ENCODE peak calls at places on chromosomes 1 and 21, in four cellular contexts. One of them, this sample, is unnamed.

GRCh38 chr1:89102055-89102454 is 23.9 kb downstream of the GBP2 start:
- DNase-seq in HepG2: no peak
- DNase-seq in H1: no peak
- DNase-seq in A549: no peak
- DNase-seq in this sample: no peak

GRCh38 chr21:29098156-29098555 is 24.7 kb upstream of the CCT8 start:
- DNase-seq in H1: no peak
- DNase-seq in HepG2: no peak
- DNase-seq in A549: no peak
- DNase-seq in this sample: no peak

GRCh38 chr1:113515498-113515897 is 125.2 kb downstream of the MAGI3 start:
- DNase-seq in HepG2: no peak
- DNase-seq in A549: no peak
- DNase-seq in H1: no peak
- DNase-seq in this sample: no peak

GRCh38 chr1:62774971-62775578 is 8.9 kb upstream of the ATG4C start:
- DNase-seq in A549: no peak
- DNase-seq in H1: no peak
- DNase-seq in HepG2: no peak
- DNase-seq in this sample: no peak

GRCh38 chr1:91553196-91553595 is 52.5 kb downstream of the CDC7 start:
- DNase-seq in H1: no peak
- DNase-seq in HepG2: no peak
- DNase-seq in A549: no peak
- DNase-seq in this sample: no peak

GRCh38 chr1:174405219-174405618 is 42.5 kb upstream of the GPR52 start:
- DNase-seq in H1: no peak
- DNase-seq in A549: no peak
- DNase-seq in HepG2: no peak
- DNase-seq in this sample: no peak

GRCh38 chr1:112744019-112744578 is 29.0 kb upstream of the PPM1J start:
- DNase-seq in H1: no peak
- DNase-seq in A549: no peak
- DNase-seq in HepG2: no peak
- DNase-seq in this sample: no peak

GRCh38 chr1:94926915-94927404 is at the start of gene CNN3:
- DNase-seq in A549: peak
- DNase-seq in HepG2: peak
- DNase-seq in H1: peak
- DNase-seq in this sample: peak

GRCh38 chr1:5481889-5482288 is 510.3 kb downstream of the NPHP4 start:
- DNase-seq in HepG2: no peak
- DNase-seq in H1: peak
- DNase-seq in A549: peak
- DNase-seq in this sample: peak

GRCh38 chr1:209607102-209607794 is 23.7 kb downstream of the CAMK1G start:
- DNase-seq in H1: no peak
- DNase-seq in A549: peak
- DNase-seq in HepG2: no peak
- DNase-seq in this sample: no peak

GRCh38 chr1:37474697-37475379 is 458 bp downstream of the ZC3H12A start:
- DNase-seq in A549: no peak
- DNase-seq in H1: no peak
- DNase-seq in HepG2: no peak
- DNase-seq in this sample: peak

GRCh38 chr1:172325562-172325961 is 94.9 kb upstream of the C1orf105 start:
- DNase-seq in HepG2: no peak
- DNase-seq in H1: no peak
- DNase-seq in A549: peak
- DNase-seq in this sample: no peak

GRCh38 chr1:177082855-177083741 is 81.4 kb downstream of the ASTN1 start:
- DNase-seq in A549: no peak
- DNase-seq in H1: no peak
- DNase-seq in HepG2: no peak
- DNase-seq in this sample: no peak

GRCh38 chr1:207747627-207748492 is 4.0 kb upstream of the CD46 start:
- DNase-seq in A549: no peak
- DNase-seq in H1: no peak
- DNase-seq in HepG2: no peak
- DNase-seq in this sample: peak

GRCh38 chr1:154463512-154463990 is 38.5 kb upstream of the TDRD10 start:
- DNase-seq in H1: no peak
- DNase-seq in A549: no peak
- DNase-seq in HepG2: no peak
- DNase-seq in this sample: no peak

GRCh38 chr1:3530931-3531818 is 76.7 kb downstream of the ARHGEF16 start:
- DNase-seq in A549: peak
- DNase-seq in H1: peak
- DNase-seq in HepG2: peak
- DNase-seq in this sample: peak

GRCh38 chr1:14945132-14946010 is 208.2 kb upstream of the TMEM51 start:
- DNase-seq in A549: no peak
- DNase-seq in HepG2: no peak
- DNase-seq in H1: no peak
- DNase-seq in this sample: no peak

GRCh38 chr1:11046625-11047365 is at the start of gene MASP2:
- DNase-seq in A549: no peak
- DNase-seq in HepG2: peak
- DNase-seq in H1: no peak
- DNase-seq in this sample: peak

GRCh38 chr21:31501921-31502320 is 157.6 kb upstream of the SOD1 start:
- DNase-seq in A549: no peak
- DNase-seq in HepG2: no peak
- DNase-seq in H1: no peak
- DNase-seq in this sample: no peak

GRCh38 chr1:147169171-147169570 is 3.1 kb downstream of the PRKAB2 start:
- DNase-seq in HepG2: peak
- DNase-seq in H1: no peak
- DNase-seq in A549: no peak
- DNase-seq in this sample: no peak

GRCh38 chr21:8991088-8991907 is 1530.1 kb upstream of the TPTE start:
- DNase-seq in HepG2: peak
- DNase-seq in A549: peak
- DNase-seq in H1: no peak
- DNase-seq in this sample: peak

GRCh38 chr21:33587792-33588484 is 546 bp downstream of the DONSON start:
- DNase-seq in H1: no peak
- DNase-seq in HepG2: no peak
- DNase-seq in A549: peak
- DNase-seq in this sample: peak

GRCh38 chr1:1826356-1827088 is 48.3 kb upstream of the NADK start:
- DNase-seq in HepG2: no peak
- DNase-seq in H1: no peak
- DNase-seq in A549: no peak
- DNase-seq in this sample: no peak

GRCh38 chr1:201739054-201739453 is 89.9 kb upstream of the IPO9 start:
- DNase-seq in A549: no peak
- DNase-seq in HepG2: no peak
- DNase-seq in H1: no peak
- DNase-seq in this sample: no peak

GRCh38 chr1:23977854-23978191 is 2.3 kb downstream of the SRSF10 start:
- DNase-seq in HepG2: no peak
- DNase-seq in H1: no peak
- DNase-seq in A549: no peak
- DNase-seq in this sample: peak

GRCh38 chr1:35278886-35279554 is 10.5 kb downstream of the ZMYM4 start:
- DNase-seq in H1: no peak
- DNase-seq in HepG2: no peak
- DNase-seq in A549: no peak
- DNase-seq in this sample: peak

GRCh38 chr1:1881727-1882126 is 9.2 kb downstream of the GNB1 start:
- DNase-seq in HepG2: no peak
- DNase-seq in H1: no peak
- DNase-seq in A549: no peak
- DNase-seq in this sample: no peak

GRCh38 chr1:210400043-210400840 is 71.5 kb downstream of the HHAT start:
- DNase-seq in HepG2: peak
- DNase-seq in A549: peak
- DNase-seq in H1: peak
- DNase-seq in this sample: peak

GRCh38 chr1:29237906-29238600 is 1.7 kb downstream of the PTPRU start:
- DNase-seq in A549: peak
- DNase-seq in H1: no peak
- DNase-seq in HepG2: peak
- DNase-seq in this sample: peak

GRCh38 chr1:196738730-196739129 is 35.9 kb upstream of the CFHR3 start:
- DNase-seq in HepG2: no peak
- DNase-seq in A549: no peak
- DNase-seq in H1: no peak
- DNase-seq in this sample: no peak

GRCh38 chr1:234495231-234495990 is 16.4 kb upstream of the TARBP1 start:
- DNase-seq in H1: no peak
- DNase-seq in A549: peak
- DNase-seq in HepG2: no peak
- DNase-seq in this sample: no peak

GRCh38 chr1:167447521-167448136 is 70.7 kb downstream of the CD247 start:
- DNase-seq in H1: no peak
- DNase-seq in HepG2: no peak
- DNase-seq in A549: peak
- DNase-seq in this sample: peak

GRCh38 chr1:46615735-46616134 is 876 bp downstream of the MOB3C start:
- DNase-seq in A549: no peak
- DNase-seq in HepG2: no peak
- DNase-seq in H1: no peak
- DNase-seq in this sample: no peak

GRCh38 chr1:87983841-87984240 is 655.2 kb downstream of the LMO4 start:
- DNase-seq in H1: no peak
- DNase-seq in A549: no peak
- DNase-seq in HepG2: no peak
- DNase-seq in this sample: no peak

GRCh38 chr1:174217787-174218574 is 58.7 kb downstream of the RABGAP1L start:
- DNase-seq in HepG2: peak
- DNase-seq in A549: peak
- DNase-seq in H1: no peak
- DNase-seq in this sample: peak

DNA sequence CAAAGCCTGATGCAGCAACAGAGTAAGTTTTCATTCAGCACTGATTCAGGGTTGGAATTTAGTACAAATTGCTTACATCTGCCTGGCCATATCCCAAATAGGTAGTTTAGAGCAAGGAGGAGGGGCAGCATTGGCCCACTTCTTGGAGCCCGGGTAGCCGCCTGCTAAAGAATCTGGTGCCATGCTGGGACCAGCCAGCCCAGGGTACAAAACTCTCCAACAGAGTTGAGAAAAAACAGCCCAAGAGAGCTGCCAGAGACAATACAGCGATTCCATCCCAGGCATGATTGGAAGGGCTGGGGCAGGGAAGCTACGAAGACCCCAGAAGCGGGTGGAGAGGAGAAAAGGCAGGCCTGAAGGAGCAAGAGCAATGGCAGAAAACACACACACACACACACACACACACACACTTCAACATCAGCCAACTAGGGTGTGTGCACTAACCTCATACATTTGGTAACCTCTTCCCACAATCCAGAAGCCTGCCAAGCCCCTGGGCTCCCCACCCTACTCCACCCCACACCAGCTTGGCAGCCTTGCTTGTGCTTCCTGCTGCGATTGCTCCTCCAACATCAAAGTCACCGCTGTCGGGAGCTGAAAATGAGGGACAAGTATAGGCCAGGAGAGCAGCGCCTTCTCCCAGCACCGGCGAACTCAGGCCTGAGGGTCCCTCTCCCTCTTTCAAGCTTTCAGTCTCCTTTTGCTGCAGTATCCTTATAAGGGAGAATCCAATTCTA is 1.3 kb downstream of the PIK3C2B start:
- DNase-seq in H1: no peak
- DNase-seq in HepG2: peak
- DNase-seq in A549: peak
- DNase-seq in this sample: no peak
- TF ChIP-seq PHF8 in H1: no peak
- TF ChIP-seq PHF8 in HepG2: no peak
- TF ChIP-seq PHF8 in A549: no peak
- TF ChIP-seq PHF8 in this sample: no peak

DNA sequence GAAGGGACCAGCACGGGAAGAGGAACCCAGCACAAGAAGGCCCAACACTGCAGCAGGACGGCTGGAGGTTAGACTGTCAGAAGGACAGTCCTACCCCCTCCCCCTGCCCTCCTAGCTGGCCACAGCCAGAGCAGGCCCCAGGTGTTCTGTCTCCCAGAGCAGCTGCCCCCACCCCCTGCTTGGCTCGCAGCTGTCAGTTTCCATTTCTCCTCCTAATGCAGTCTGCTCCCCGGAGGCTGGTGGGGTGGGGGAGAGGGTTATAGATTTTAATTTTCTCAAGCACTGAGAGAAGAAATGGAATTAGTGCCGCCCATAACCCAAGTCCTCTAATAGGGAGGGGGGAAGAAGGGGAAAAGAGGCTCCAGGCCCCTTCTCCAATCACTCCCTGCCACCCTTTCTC is 13.0 kb upstream of the PEAR1 start:
- DNase-seq in A549: no peak
- DNase-seq in HepG2: no peak
- DNase-seq in H1: no peak
- DNase-seq in this sample: no peak
- TF ChIP-seq PHF8 in A549: no peak
- TF ChIP-seq PHF8 in HepG2: no peak
- TF ChIP-seq PHF8 in H1: no peak
- TF ChIP-seq PHF8 in this sample: no peak

DNA sequence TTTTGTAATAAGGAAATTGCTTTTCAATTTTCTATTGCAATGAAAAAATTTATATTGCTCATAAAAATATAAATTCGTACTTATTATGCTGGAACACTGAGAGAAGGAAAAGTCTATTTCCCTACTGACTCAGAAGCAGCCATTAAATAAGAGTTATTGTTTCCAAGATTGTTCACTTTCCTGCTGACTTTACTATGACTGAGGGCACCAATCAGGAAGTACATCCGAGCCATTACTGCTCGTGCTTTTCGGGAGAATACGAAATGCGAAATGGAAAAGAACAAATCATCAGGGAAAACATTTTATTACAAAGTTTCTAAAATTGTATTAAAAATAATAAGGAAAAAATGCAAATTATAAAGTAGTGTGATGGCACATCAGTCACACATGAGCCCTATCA is 204.8 kb downstream of the AKT3 start:
- DNase-seq in H1: no peak
- DNase-seq in HepG2: no peak
- DNase-seq in A549: no peak
- DNase-seq in this sample: no peak
- TF ChIP-seq PHF8 in H1: no peak
- TF ChIP-seq PHF8 in HepG2: no peak
- TF ChIP-seq PHF8 in A549: no peak
- TF ChIP-seq PHF8 in this sample: no peak

DNA sequence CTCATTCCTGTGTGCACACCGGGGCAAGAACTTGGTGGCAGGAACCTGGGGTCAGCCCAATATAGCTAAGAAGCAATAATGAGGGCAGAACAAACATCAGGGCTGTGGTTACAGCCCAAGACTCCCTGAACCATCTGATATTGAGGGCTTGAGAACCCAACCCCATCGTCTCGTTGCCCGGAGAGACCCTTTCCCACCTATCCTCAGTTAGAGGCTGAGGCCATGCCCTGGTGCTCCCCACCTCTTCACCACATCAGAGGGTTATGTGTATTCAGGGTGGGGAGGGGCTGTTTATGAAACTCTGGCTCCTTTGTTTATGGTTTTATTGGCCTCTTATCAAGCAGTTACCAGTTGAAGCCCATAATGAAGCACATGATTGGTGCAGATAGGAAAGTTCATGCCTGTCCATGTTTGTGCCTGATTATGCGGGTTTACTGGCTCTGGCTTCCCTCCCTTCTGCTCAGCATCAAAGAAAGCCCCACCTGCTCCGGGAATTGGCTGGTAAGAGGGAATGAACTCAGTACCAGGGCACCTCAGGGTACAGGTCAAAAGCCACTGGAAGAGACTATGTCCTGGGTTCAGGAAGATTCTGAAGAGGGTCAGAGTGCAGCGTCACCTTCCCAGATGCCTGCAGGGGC is 14.5 kb downstream of the NUAK2 start:
- DNase-seq in HepG2: no peak
- DNase-seq in A549: no peak
- DNase-seq in H1: no peak
- DNase-seq in this sample: no peak
- TF ChIP-seq PHF8 in HepG2: no peak
- TF ChIP-seq PHF8 in A549: no peak
- TF ChIP-seq PHF8 in H1: no peak
- TF ChIP-seq PHF8 in this sample: no peak

This sample was measured in K562.